ENCODE peak calls at places on chromosomes 6 and 20, in five cellular contexts. V, C, H, Y and I are unnamed samples. For H3K4me1, the result is how much of the 10 kb centered on the place peaks cover.

GRCh38 chr20:55961351-55962320 is 43.7 kb downstream of the CBLN4 start:
- DNase-seq in C (no peak), Y (no peak), V (peak), H (no peak), I (no peak)

GRCh38 chr6:12313992-12314589 is 23.9 kb downstream of the EDN1 start:
- DNase-seq in V (no peak), C (peak), Y (no peak), H (peak), I (no peak)

GRCh38 chr6:148935705-148936306 is 189.0 kb downstream of the UST start:
- DNase-seq in C (peak), H (no peak), Y (no peak), V (no peak), I (no peak)

GRCh38 chr20:60125521-60125920 is 167.3 kb downstream of the CDH26 start:
- DNase-seq in C (no peak), Y (no peak), H (no peak), V (no peak), I (peak)

GRCh38 chr20:38373231-38373867 is 27.1 kb downstream of the LBP start:
- DNase-seq in C (no peak), V (peak), Y (peak), H (no peak), I (peak)

GRCh38 chr6:14784596-14785360 is 461.1 kb upstream of the JARID2 start:
- DNase-seq in Y (peak), V (no peak), H (no peak), C (no peak), I (no peak)

GRCh38 chr6:13927203-13927602 is 2.5 kb downstream of the RNF182 start:
- DNase-seq in C (no peak), V (no peak), Y (no peak), H (no peak), I (no peak)

GRCh38 chr6:114342086-114342825 is 567 bp downstream of the HS3ST5 start:
- DNase-seq in Y (peak), V (no peak), H (peak), C (no peak), I (no peak)

GRCh38 chr6:134466751-134467525 is 149.0 kb upstream of the SGK1 start:
- DNase-seq in Y (no peak), C (peak), V (no peak), H (no peak), I (no peak)

GRCh38 chr20:62887147-62887859 is 25.7 kb upstream of the TCFL5 start:
- DNase-seq in V (no peak), H (peak), Y (peak), C (peak), I (peak)

GRCh38 chr20:32823078-32823477 is 3.3 kb downstream of the MAPRE1 start:
- DNase-seq in Y (peak), V (no peak), H (no peak), C (peak), I (no peak)

GRCh38 chr20:63273635-63274380 is 1.2 kb downstream of the ARFGAP1 start:
- DNase-seq in Y (peak), V (no peak), H (no peak), C (peak), I (no peak)

GRCh38 chr20:13865156-13865555 is 80.3 kb downstream of the NDUFAF5 start:
- DNase-seq in H (no peak), C (no peak), Y (no peak), V (no peak), I (no peak)

GRCh38 chr6:28643017-28643740 is 117.5 kb downstream of the GPX5 start:
- DNase-seq in Y (peak), H (no peak), C (peak), V (no peak), I (no peak)

GRCh38 chr6:166556871-166557322 is 29.6 kb downstream of the RAMACL start:
- DNase-seq in C (peak), Y (peak), H (peak), V (peak), I (peak)

GRCh38 chr20:9147553-9148024 is 78.7 kb downstream of the PLCB4 start:
- DNase-seq in C (peak), V (no peak), H (no peak), Y (peak), I (no peak)

GRCh38 chr20:44967207-44967807 is 995 bp downstream of the STK4 start:
- DNase-seq in V (no peak), C (no peak), H (peak), Y (peak), I (no peak)

DNA sequence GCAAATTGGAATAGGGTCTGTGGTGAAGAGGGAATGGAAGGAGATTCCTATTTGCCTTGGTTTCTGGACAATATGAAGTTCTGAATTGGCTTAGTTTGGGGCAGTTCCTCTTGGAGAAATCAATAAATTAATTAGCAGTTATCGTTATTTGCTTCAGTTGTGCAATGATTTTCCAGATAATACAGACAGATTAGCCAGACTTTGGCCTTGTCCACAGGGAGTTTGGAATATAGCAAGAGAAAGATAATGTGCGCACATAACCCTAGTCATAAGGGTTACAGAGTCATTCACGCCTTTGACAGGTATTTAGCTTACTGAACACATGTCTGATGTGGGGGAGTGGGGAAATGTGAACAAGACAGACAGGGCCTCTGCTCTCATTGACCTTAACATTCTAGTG is 1.3 kb downstream of the ATRN start:
- DNase-seq in Y (no peak), V (no peak), H (no peak), C (no peak), I (no peak)
- H3K27ac ChIP-seq in Y (no peak), V (peak), H (no peak), C (no peak), I (no peak)

GRCh38 chr6:31559958-31560696 is 12.0 kb upstream of the LTA start:
- DNase-seq in V (peak), Y (peak), C (peak), H (peak), I (peak)
- H3K4me1 ChIP-seq in V (under half), Y (under half), C (under half), H (under half), I (under half)

DNA sequence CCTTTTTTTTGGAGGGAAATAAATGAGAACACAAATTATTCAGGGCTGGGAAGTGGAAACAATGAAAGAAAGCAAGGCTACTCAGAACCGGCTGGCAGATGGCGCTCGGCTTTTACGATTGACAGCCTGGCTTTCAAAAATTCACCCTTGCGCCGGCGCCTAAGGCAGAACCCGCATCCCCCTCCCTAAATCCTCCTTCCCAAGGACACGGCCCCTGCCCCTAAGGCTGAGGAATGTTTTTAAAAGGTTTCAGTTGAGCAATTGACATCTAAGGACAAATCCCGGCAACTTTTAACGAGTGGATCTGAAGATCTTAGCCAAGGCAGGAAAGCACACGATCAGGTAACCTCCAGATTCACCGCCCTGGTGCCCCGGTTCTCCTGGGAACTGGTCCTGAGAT is 16.3 kb downstream of the GNAS start:
- DNase-seq in H (no peak), Y (no peak), V (no peak), C (no peak), I (no peak)
- TF ChIP-seq CTCF in H (no peak), Y (peak), V (no peak), C (peak), I (peak)

GRCh38 chr6:86686496-86686895 is 250.8 kb upstream of the HTR1E start:
- DNase-seq in H (no peak), C (no peak), Y (no peak), V (no peak), I (no peak)

GRCh38 chr6:86685230-86685797 is 252.0 kb upstream of the HTR1E start:
- DNase-seq in V (no peak), H (no peak), Y (no peak), C (no peak), I (no peak)

GRCh38 chr6:86682297-86682696 is 255.0 kb upstream of the HTR1E start:
- DNase-seq in V (no peak), H (no peak), Y (no peak), C (no peak), I (no peak)

DNA sequence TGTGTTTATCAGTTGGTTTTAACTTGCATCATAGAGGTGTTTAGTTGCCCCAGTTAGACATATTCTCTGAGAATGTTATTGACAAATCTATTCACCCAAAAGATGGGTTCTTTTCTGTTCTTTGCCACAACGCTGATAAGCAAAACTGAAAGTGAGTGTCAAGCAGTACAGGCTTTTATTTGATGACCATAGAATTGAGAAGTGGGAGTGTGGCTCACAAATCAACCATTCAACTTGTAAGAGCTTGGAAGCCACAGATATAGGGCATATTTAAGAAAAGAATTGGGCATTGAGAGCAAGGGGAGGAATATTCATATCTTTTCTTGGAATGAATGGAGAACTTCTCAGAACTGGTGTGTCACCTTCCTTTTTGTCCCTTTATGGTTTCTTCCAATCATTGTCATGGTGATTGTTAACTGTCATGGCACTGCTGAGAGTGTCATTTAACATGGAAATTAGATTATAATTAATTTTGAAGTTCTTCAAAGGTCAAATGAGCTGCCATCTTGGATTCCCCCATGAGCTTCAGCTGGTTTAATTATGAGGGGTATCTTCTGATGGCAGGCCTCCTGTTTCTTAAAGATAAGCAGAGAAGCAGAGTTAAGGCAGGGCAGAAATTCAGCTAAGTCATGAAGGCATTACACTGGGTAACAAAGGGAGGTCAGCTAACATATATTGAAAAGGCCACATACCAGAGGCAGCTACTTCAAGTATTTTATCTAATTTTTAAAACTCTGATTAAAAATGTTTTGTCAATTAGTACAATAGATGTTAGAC is 254.0 kb upstream of the HTR1E start:
- DNase-seq in H (no peak), C (no peak), Y (no peak), V (no peak), I (no peak)
- H3K27ac ChIP-seq in H (no peak), C (no peak), Y (no peak), V (no peak), I (no peak)

DNA sequence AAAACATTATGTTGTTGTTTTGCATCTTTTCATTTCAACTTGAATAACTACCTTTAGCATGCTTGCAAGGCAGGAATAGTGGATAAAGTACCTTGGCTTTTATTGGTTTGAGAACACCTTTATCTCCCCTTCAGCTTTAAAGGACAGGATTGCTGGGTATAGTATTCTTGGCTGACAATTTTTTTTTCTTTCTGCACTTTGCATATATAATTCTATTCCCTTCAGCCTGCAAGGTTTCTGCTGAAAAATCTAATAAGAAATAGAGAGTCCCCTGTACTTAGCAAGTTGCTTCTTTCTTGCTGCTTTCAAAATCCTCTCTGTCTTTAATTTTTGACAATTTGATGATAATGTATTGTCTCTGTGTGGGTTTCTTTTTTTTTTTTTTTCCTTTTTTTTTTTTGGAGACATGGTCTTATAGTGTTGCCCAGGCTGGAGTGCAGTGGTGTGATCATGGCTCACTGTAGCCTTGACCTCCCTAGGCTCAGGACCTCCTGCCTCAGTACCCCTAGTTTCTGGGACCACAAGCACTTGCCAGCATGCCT is 47.1 kb downstream of the SMAP1 start:
- DNase-seq in Y (no peak), H (no peak), V (no peak), C (no peak), I (no peak)
- H3K4me1 ChIP-seq in Y (under half), H (under half), V (under half), C (under half), I (under half)

GRCh38 chr20:16518068-16518783 is 55.0 kb downstream of the KIF16B start:
- DNase-seq in V (no peak), Y (peak), C (peak), H (peak), I (no peak)
- TF ChIP-seq CTCF in V (no peak), Y (peak), C (peak), H (peak), I (peak)